ENCODE peak calls at places on chromosomes 13 and 19, in six cellular contexts. P is GM23248; V is PC-3; J is fibroblast of lung; S is left lung; L is CD4-positive, CD25-positive, alpha-beta regulatory T cell. F is an unnamed sample.

GRCh38 chr13:93953856-93954255 is 525.6 kb downstream of the DCT start:
- DNase-seq in P (no peak), V (no peak), J (no peak), S (no peak), L (no peak), F (no peak)

GRCh38 chr13:76014618-76015315 is 378.6 kb downstream of the LMO7 start:
- DNase-seq in P (peak; percentile 57), V (peak; percentile 30), J (peak; percentile 34), S (no peak), L (no peak), F (no peak)

GRCh38 chr19:18173572-18174294 is at the start of gene IFI30:
- DNase-seq in P (peak; percentile 70), V (peak; percentile 53), J (no peak), S (peak; percentile 97), L (peak; percentile 60), F (peak; percentile 88)

GRCh38 chr13:33917135-33917534 is 99.2 kb downstream of the RFC3 start:
- DNase-seq in P (no peak), V (no peak), J (no peak), S (no peak), L (no peak), F (no peak)

GRCh38 chr19:20860339-20860738 is 62.7 kb upstream of the ZNF85 start:
- DNase-seq in P (no peak), V (no peak), J (no peak), S (peak; percentile 52), L (no peak), F (no peak)

GRCh38 chr13:102847272-102848234 is 1.7 kb downstream of the ERCC5 start:
- DNase-seq in P (peak; percentile 78), V (peak; percentile 26), J (peak; percentile 70), S (no peak), L (peak; percentile 59), F (peak; percentile 57)

GRCh38 chr13:46296920-46297319 is 85.2 kb downstream of the LRRC63 start:
- DNase-seq in P (peak; percentile 92), V (peak; percentile 18), J (peak; percentile 94), S (no peak), L (no peak), F (no peak)

GRCh38 chr19:4124638-4125037 is 716 bp upstream of the MAP2K2 start:
- DNase-seq in P (no peak), V (no peak), J (peak; percentile 2), S (no peak), L (no peak), F (no peak)

GRCh38 chr19:7870571-7871279 is 3.5 kb downstream of the PRR36 start:
- DNase-seq in P (peak; percentile 55), V (peak; percentile 97), J (peak; percentile 10), S (no peak), L (peak; percentile 42), F (peak; percentile 97)

GRCh38 chr19:7869453-7869909 is 4.7 kb downstream of the PRR36 start:
- DNase-seq in P (peak; percentile 67), V (peak; percentile 80), J (peak; percentile 25), S (peak; percentile 87), L (peak; percentile 90), F (peak; percentile 34)

GRCh38 chr19:49808762-49809154 is 4.3 kb downstream of the FUZ start:
- DNase-seq in P (peak; percentile 95), V (peak; percentile 79), J (peak; percentile 84), S (peak; percentile 96), L (peak; percentile 85), F (no peak)

GRCh38 chr13:86445584-86446140 is 646.4 kb upstream of the SLITRK6 start:
- DNase-seq in P (peak; percentile 5), V (peak; percentile 32), J (no peak), S (no peak), L (no peak), F (no peak)

GRCh38 chr13:110110783-110111182 is 196.2 kb downstream of the COL4A1 start:
- DNase-seq in P (no peak), V (no peak), J (no peak), S (no peak), L (no peak), F (no peak)

DNA sequence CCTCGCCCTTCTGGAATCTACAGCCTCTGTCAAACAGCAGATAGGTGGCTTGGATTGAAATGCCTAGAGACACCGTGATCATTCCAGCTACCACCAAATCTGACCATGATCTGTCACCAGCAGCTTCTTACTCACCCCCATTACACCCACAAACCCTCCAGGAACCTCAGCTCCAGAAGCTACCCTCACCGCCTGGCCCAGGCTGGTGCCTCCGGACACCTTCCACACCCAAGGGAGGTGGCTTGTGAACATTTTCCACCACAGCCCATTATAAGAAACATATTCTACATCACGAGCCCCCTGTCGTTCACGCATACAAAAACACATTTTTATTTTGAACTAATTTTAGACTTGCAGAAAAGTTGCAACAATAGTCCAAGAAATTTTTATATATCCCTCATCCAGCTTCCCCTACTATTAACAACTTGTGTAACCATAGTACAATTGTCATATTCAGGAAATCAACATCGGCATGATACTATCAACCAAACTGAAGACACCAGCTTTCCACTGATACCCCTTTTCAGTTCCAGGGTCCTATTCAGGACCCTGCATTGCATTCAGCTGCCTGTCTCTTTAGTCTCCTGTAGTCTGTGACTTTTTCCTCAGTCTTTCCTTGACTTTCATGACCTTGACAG is 15.4 kb upstream of the UBE2L5 start:
- DNase-seq in P (no peak), V (no peak), J (no peak), S (no peak), L (no peak), F (no peak)
- H3K4me1 ChIP-seq in P (peaks cover 32% of the 10 kb centered on the region), V (peaks cover 12% of the 10 kb centered on the region), J (peaks cover 3% of the 10 kb centered on the region), S (peaks cover 6% of the 10 kb centered on the region), L (peaks cover 11% of the 10 kb centered on the region), F (peaks cover 7% of the 10 kb centered on the region)

DNA sequence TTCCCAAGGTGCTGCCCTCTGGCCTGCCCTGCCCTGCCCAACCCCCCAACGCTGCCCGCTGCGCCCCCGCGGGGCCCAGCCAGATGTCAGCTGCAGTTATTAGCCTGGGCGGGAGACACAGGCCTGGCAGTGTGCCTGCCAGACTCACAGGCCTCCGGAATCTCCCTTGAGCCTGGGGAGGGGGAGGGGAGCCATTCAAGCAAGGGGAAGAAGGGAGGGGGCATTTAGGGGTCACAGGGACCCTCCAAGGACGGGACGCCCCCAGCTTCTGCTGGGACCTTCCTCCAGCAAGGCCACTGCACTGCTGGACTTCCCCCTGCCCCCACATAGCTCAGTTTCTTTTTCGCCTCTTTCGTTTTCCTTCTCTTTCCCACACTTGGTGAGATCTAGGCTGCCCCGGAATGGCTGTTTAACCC is 2.6 kb upstream of the JUNB start:
- DNase-seq in P (peak; percentile 85), V (peak; percentile 63), J (peak; percentile 63), S (peak; percentile 90), L (no peak), F (peak; percentile 42)
- H3K27me3 ChIP-seq in P (no peaks in the 10 kb centered on the region), V (no peaks in the 10 kb centered on the region), J (no peaks in the 10 kb centered on the region), S (no peaks in the 10 kb centered on the region), L (no peaks in the 10 kb centered on the region), F (no peaks in the 10 kb centered on the region)

GRCh38 chr13:51823351-51823750 is 19.4 kb upstream of the DHRS12 start:
- DNase-seq in P (no peak), V (no peak), J (no peak), S (no peak), L (no peak), F (no peak)
- H3K4me1 ChIP-seq in P (peaks cover 10% of the 10 kb centered on the region), V (no peaks in the 10 kb centered on the region), J (no peaks in the 10 kb centered on the region), S (peaks cover 2% of the 10 kb centered on the region), L (peaks cover 95% of the 10 kb centered on the region), F (peaks cover 3% of the 10 kb centered on the region)

GRCh38 chr19:28469544-28469943 is 743.4 kb downstream of the UQCRFS1 start:
- DNase-seq in P (no peak), V (no peak), J (no peak), S (no peak), L (no peak), F (no peak)

GRCh38 chr19:28472843-28473242 is 740.1 kb downstream of the UQCRFS1 start:
- DNase-seq in P (peak; percentile 30), V (no peak), J (no peak), S (peak; percentile 80), L (no peak), F (no peak)

GRCh38 chr19:28468701-28469459 is 744.1 kb downstream of the UQCRFS1 start:
- DNase-seq in P (peak; percentile 89), V (peak; percentile 1), J (no peak), S (peak; percentile 83), L (no peak), F (no peak)

GRCh38 chr19:28475525-28475924 is 737.4 kb downstream of the UQCRFS1 start:
- DNase-seq in P (no peak), V (no peak), J (no peak), S (no peak), L (no peak), F (no peak)

DNA sequence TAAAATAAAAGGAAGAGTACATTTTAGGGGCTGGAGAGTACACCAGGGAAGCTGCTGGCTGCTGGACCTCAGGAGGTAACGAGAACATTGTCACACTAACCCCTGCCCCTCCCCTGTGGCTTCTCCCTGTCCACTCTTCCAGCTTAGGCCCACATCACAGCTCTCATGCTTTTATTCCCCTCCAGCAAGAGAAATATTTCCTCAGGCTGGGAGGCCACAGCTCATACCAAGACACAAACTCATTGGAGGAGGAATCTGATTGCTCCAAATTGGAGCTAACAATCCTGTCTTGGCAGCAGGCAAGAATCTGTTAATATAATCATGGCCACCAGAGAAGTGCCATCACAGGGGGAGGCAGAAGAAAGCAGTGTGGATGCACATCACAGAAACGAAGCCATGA is 740.8 kb downstream of the UQCRFS1 start:
- DNase-seq in P (peak; percentile 57), V (no peak), J (no peak), S (no peak), L (no peak), F (no peak)
- H3K27me3 ChIP-seq in P (peaks cover 8% of the 10 kb centered on the region), V (no peaks in the 10 kb centered on the region), J (no peaks in the 10 kb centered on the region), S (no peaks in the 10 kb centered on the region), L (no peaks in the 10 kb centered on the region), F (no peaks in the 10 kb centered on the region)

GRCh38 chr19:45515081-45515624 is 7.9 kb downstream of the VASP start:
- DNase-seq in P (no peak), V (no peak), J (no peak), S (peak; percentile 87), L (no peak), F (no peak)
- H3K4me1 ChIP-seq in P (no peaks in the 10 kb centered on the region), V (peaks cover 19% of the 10 kb centered on the region), J (peaks cover 5% of the 10 kb centered on the region), S (peaks cover 22% of the 10 kb centered on the region), L (peaks cover 55% of the 10 kb centered on the region), F (no peaks in the 10 kb centered on the region)

GRCh38 chr19:41815301-41815700 is 18.9 kb downstream of the CEACAM3 start:
- DNase-seq in P (no peak), V (no peak), J (no peak), S (no peak), L (no peak), F (no peak)
- H3K27me3 ChIP-seq in P (peaks cover 7% of the 10 kb centered on the region), V (no peaks in the 10 kb centered on the region), J (no peaks in the 10 kb centered on the region), S (no peaks in the 10 kb centered on the region), L (no peaks in the 10 kb centered on the region), F (peaks cover 6% of the 10 kb centered on the region)

DNA sequence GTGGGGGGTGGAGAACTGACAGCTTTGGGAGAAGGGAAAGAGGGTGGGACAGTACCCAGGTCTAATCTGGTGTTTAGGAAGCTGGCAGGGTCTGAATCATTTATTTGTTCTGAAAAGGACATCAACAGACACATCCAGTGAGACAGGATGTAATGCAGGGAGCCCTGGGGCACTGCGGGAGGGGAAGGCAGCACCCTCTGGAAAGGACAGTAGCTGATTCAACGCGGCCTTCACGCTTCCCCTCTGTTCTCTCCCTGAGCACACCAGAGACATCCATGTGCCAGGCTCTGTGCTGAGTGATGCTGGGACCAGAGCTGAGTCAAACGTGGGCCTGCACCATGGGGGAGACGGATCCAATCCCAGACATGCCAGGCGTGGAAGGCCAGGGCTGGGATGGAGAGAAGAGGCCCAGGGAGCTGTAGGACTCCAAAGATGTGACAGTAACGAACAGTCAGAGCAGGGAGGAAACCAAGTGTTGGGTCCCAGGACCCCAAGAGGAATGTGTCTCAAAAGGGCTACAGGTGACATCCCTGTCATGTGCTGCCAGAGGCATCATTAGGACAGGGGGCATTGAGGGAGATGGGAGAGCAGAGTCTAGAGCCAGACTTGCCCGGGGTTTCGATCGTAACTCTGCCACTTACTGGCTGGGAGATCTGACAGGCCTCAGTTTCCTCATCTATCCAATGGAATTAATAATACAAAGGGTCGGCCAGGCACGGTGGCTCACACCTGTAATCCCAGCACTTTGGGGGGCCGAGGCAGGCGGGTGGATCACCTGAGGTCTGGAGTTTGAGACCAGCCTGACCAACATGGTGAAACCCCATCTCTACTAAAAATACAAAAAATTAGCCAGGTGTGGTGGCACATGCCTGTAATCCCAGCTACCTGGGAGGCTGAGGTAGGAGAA is 1.7 kb downstream of the ETFB start:
- DNase-seq in P (peak; percentile 29), V (peak; percentile 94), J (no peak), S (no peak), L (no peak), F (no peak)
- H3K4me1 ChIP-seq in P (peaks cover 20% of the 10 kb centered on the region), V (peaks cover 57% of the 10 kb centered on the region), J (peaks cover 13% of the 10 kb centered on the region), S (no peaks in the 10 kb centered on the region), L (peaks cover 38% of the 10 kb centered on the region), F (peaks cover 4% of the 10 kb centered on the region)